ENCODE peak calls at places on chromosome 17, in four cellular contexts. Z, S, I and D are unnamed samples.
A peak's percentile ranks its signal among the peaks of the same experiment; 100 is the strongest.

GRCh38 chr17:63927464-63928171 is 4.5 kb downstream of the CD79B start:
- DNase-seq in Z (no peak), S (no peak), I (no peak), D (no peak)

GRCh38 chr17:1714980-1715802 is 5.0 kb upstream of the TLCD2 start:
- DNase-seq in Z (peak; percentile 88), S (peak; percentile 43), I (peak; percentile 73), D (peak; percentile 68)

GRCh38 chr17:17947966-17948365 is 24.2 kb downstream of the TOM1L2 start:
- DNase-seq in Z (peak; percentile 54), S (no peak), I (no peak), D (no peak)

GRCh38 chr17:78535285-78536197 is 41.7 kb downstream of the DNAH17 start:
- DNase-seq in Z (no peak), S (no peak), I (no peak), D (no peak)

GRCh38 chr17:63526861-63527260 is 3.7 kb downstream of the KCNH6 start:
- DNase-seq in Z (no peak), S (no peak), I (no peak), D (no peak)

GRCh38 chr17:68805609-68806008 is 149.6 kb downstream of the ABCA8 start:
- DNase-seq in Z (no peak), S (no peak), I (no peak), D (no peak)

GRCh38 chr17:42087042-42087701 is 11.1 kb downstream of the ZNF385C start:
- DNase-seq in Z (no peak), S (no peak), I (no peak), D (no peak)

GRCh38 chr17:71922439-71922838 is 198.4 kb upstream of the SOX9 start:
- DNase-seq in Z (peak; percentile 85), S (no peak), I (no peak), D (no peak)

GRCh38 chr17:21243516-21244303 is 9.5 kb downstream of the NATD1 start:
- DNase-seq in Z (no peak), S (no peak), I (no peak), D (no peak)

GRCh38 chr17:42759982-42760651 is 910 bp upstream of the RAMP2 start:
- DNase-seq in Z (no peak), S (no peak), I (no peak), D (no peak)

GRCh38 chr17:66737524-66737923 is 97.4 kb upstream of the CACNG5 start:
- DNase-seq in Z (peak; percentile 49), S (peak; percentile 59), I (no peak), D (no peak)

GRCh38 chr17:61065263-61065773 is 334.3 kb upstream of the TBX2 start:
- DNase-seq in Z (peak; percentile 36), S (no peak), I (no peak), D (no peak)

GRCh38 chr17:67035131-67036083 is 8.9 kb upstream of the CACNG1 start:
- DNase-seq in Z (no peak), S (no peak), I (no peak), D (no peak)

GRCh38 chr17:82051776-82052637 is at the start of the genes GPS1 and RFNG:
- DNase-seq in Z (peak; percentile 16), S (peak; percentile 74), I (no peak), D (peak; percentile 81)

GRCh38 chr17:63361182-63361581 is 84.9 kb downstream of the CYB561 start:
- DNase-seq in Z (no peak), S (peak; percentile 34), I (no peak), D (no peak)

GRCh38 chr17:68954146-68954971 is 833 bp downstream of the ABCA8 start:
- DNase-seq in Z (peak; percentile 15), S (no peak), I (no peak), D (no peak)

GRCh38 chr17:34241062-34241461 is 14.0 kb upstream of the CCL2 start:
- DNase-seq in Z (peak; percentile 44), S (no peak), I (no peak), D (no peak)

GRCh38 chr17:83113381-83113780 is 34.0 kb downstream of the METRNL start:
- DNase-seq in Z (no peak), S (no peak), I (no peak), D (no peak)

GRCh38 chr17:42131232-42131631 is 8.6 kb downstream of the HSPB9 start:
- DNase-seq in Z (no peak), S (no peak), I (no peak), D (no peak)

GRCh38 chr17:59838196-59838911 is 54.4 kb downstream of the TUBD1 start:
- DNase-seq in Z (no peak), S (no peak), I (no peak), D (no peak)

GRCh38 chr17:58254803-58255202 is 16.4 kb downstream of the LPO start:
- DNase-seq in Z (no peak), S (no peak), I (no peak), D (no peak)
- TF ChIP-seq CTCF in Z (no peak), S (no peak), I (no peak), D (no peak)

DNA sequence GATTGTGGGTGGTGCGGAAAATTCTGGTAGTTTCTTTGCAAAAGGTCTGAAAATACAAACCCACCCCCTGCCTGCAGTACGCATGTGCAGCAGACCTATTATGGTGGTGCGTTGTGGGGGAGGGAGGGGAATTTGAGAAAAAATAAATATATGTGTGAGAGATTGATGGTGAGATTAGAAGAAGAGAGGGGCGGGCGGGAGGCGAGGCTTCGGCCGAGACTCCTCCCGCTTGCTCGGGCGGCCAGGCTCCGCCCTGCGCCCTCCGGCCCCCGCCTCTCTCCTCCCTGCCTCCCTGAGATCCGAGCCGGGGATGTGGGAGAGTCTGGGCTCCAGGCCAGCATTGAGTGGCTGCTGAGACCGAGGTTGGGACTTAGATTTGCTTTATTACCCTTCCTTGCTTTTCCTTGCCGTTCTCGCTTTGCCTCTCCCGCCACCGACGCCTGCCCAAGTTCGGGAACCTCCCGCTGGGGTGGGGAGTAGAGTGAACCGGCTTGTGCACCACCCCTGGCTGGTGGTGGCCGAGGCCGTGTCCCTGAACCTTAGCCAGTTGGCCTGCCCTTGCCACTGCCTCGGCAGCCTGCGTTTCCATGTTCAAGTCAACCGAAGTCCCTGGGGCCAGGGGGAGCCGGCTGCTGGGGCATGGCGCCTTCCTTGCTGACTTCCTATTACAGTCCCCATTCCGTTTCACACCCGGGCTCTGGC is 956 bp upstream of the CHD3 start:
- DNase-seq in Z (peak; percentile 98), S (peak; percentile 90), I (peak; percentile 96), D (peak; percentile 92)
- TF ChIP-seq CTCF in Z (no peak), S (no peak), I (no peak), D (no peak)

GRCh38 chr17:164536-165235 is 16.8 kb downstream of the DOC2B start:
- DNase-seq in Z (peak; percentile 43), S (peak; percentile 81), I (peak; percentile 6), D (no peak)

GRCh38 chr17:162689-163088 is 18.8 kb downstream of the DOC2B start:
- DNase-seq in Z (no peak), S (no peak), I (no peak), D (no peak)

GRCh38 chr17:170130-170654 is 11.3 kb downstream of the DOC2B start:
- DNase-seq in Z (no peak), S (no peak), I (no peak), D (no peak)

GRCh38 chr17:163514-164103 is 17.8 kb downstream of the DOC2B start:
- DNase-seq in Z (no peak), S (no peak), I (no peak), D (no peak)

DNA sequence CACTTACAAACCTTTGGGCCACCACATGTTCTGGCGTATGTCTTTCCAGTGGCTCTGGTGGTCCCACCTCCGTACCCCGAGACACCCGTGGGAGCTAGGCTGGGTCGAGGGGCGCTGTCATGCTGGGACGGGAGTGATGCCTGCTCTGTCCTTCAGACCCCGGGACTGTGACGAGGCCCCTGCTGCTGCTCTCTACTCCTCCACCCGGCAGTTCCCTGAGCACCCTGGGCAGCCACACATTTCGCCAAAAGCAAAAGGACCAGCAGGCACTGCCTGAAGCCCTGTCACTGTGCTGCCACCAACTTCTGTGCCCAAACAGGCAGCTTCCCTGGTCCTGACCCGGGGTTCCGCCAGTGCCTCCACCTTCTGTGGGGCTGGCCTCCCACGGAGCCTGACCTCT is 15.5 kb downstream of the DOC2B start:
- DNase-seq in Z (no peak), S (no peak), I (no peak), D (no peak)
- TF ChIP-seq CTCF in Z (no peak), S (no peak), I (no peak), D (no peak)

GRCh38 chr17:80813318-80813717 is 178.3 kb upstream of the CHMP6 start:
- DNase-seq in Z (no peak), S (no peak), I (no peak), D (no peak)
- TF ChIP-seq CTCF in Z (no peak), S (no peak), I (no peak), D (no peak)

GRCh38 chr17:49896860-49897259 is 49.0 kb upstream of the TAC4 start:
- DNase-seq in Z (no peak), S (no peak), I (no peak), D (no peak)

GRCh38 chr17:49896222-49896621 is 48.4 kb upstream of the TAC4 start:
- DNase-seq in Z (no peak), S (no peak), I (no peak), D (no peak)

GRCh38 chr17:49901460-49902331 is 53.8 kb upstream of the TAC4 start:
- DNase-seq in Z (no peak), S (no peak), I (no peak), D (no peak)

GRCh38 chr17:49899588-49899987 is 51.7 kb upstream of the TAC4 start:
- DNase-seq in Z (no peak), S (no peak), I (no peak), D (no peak)

DNA sequence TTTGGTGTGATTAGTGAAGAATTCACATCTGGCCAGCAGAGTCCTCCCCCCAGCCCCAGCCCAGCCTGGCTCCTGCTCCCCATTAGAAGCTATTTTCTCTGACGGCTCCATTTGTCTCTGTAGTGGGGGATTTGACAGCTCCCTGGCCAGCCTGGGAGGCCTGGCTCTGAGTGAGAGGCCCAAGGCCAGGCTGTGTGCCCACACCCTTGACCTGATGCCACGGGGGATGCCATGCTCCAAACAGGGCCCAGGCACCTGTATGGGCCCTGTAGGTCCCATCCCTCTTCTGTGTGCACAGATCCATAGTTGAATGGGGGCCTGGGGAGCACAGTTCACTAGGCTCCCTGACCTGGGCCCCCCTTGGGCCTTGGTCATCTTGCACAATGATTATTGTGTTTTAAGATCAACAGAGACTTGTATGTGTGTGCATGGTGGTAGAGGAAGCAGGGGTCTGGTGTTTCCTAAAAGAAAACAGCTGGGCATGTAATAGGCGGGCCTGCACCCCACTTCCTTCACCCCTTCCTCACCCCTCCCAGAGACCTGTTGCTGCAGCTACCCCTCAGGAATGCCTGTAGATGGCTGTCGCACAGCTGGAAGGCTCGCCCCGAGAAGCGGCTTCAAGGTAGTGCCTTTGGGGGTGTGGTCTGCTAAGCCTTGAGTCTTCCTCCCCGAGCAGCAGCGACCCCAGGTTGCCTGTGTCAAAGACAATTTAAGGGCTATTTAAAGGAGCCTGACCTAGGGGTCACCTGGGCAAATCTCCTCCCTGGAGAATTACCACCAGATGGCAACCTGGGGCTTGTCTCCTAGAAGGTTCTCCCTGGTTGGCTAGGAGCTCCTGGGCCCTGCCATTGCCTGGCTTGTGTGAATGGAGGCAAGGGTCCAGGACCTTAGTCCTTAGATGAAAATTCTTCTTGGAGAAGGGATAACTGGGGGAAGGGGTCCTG is 51.0 kb upstream of the TAC4 start:
- DNase-seq in Z (no peak), S (no peak), I (no peak), D (no peak)
- TF ChIP-seq CTCF in Z (no peak), S (no peak), I (peak; percentile 11), D (no peak)

GRCh38 chr17:30238387-30239088 is 3.0 kb upstream of the SLC6A4 start:
- DNase-seq in Z (no peak), S (no peak), I (no peak), D (no peak)
- TF ChIP-seq CTCF in Z (no peak), S (no peak), I (no peak), D (no peak)

GRCh38 chr17:9465216-9465921 is 110.3 kb downstream of the STX8 start:
- DNase-seq in Z (peak; percentile 81), S (peak; percentile 45), I (peak; percentile 38), D (no peak)
- TF ChIP-seq CTCF in Z (no peak), S (no peak), I (peak; percentile 35), D (no peak)